ENCODE peak calls at places on chromosomes 7 and 10, in five cellular contexts. One of them, this sample, is unnamed.

GRCh38 chr10:28494420-28494819 is 38.5 kb upstream of the WAC start:
- DNase-seq in HCT116: no peak
- DNase-seq in mammary epithelial cell: no peak
- DNase-seq in GM23248: no peak
- DNase-seq in fibroblast of lung: no peak
- DNase-seq in this sample: no peak

GRCh38 chr10:125014086-125014830 is 72.3 kb downstream of the ZRANB1 start:
- DNase-seq in HCT116: no peak
- DNase-seq in mammary epithelial cell: no peak
- DNase-seq in GM23248: no peak
- DNase-seq in fibroblast of lung: no peak
- DNase-seq in this sample: no peak

GRCh38 chr10:113000876-113001598 is 51.0 kb downstream of the TCF7L2 start:
- DNase-seq in HCT116: no peak
- DNase-seq in mammary epithelial cell: peak
- DNase-seq in GM23248: peak
- DNase-seq in fibroblast of lung: no peak
- DNase-seq in this sample: peak

GRCh38 chr10:130169136-130169888 is 33.1 kb downstream of the GLRX3 start:
- DNase-seq in HCT116: no peak
- DNase-seq in mammary epithelial cell: no peak
- DNase-seq in GM23248: peak
- DNase-seq in fibroblast of lung: peak
- DNase-seq in this sample: no peak

GRCh38 chr10:55766212-55766611 is 594.8 kb downstream of the ZWINT start:
- DNase-seq in HCT116: no peak
- DNase-seq in mammary epithelial cell: no peak
- DNase-seq in GM23248: no peak
- DNase-seq in fibroblast of lung: no peak
- DNase-seq in this sample: no peak

GRCh38 chr10:72073677-72074412 is 14.5 kb downstream of the SPOCK2 start:
- DNase-seq in HCT116: no peak
- DNase-seq in mammary epithelial cell: no peak
- DNase-seq in GM23248: no peak
- DNase-seq in fibroblast of lung: no peak
- DNase-seq in this sample: no peak

GRCh38 chr7:17144313-17144712 is 154.1 kb upstream of the AHR start:
- DNase-seq in HCT116: no peak
- DNase-seq in mammary epithelial cell: peak
- DNase-seq in GM23248: peak
- DNase-seq in fibroblast of lung: peak
- DNase-seq in this sample: no peak

GRCh38 chr7:776992-777520 is 50.0 kb upstream of the PRKAR1B start:
- DNase-seq in HCT116: no peak
- DNase-seq in mammary epithelial cell: no peak
- DNase-seq in GM23248: no peak
- DNase-seq in fibroblast of lung: peak
- DNase-seq in this sample: no peak

GRCh38 chr7:154848464-154848863 is 154.5 kb downstream of the PAXIP1 start:
- DNase-seq in HCT116: no peak
- DNase-seq in mammary epithelial cell: no peak
- DNase-seq in GM23248: no peak
- DNase-seq in fibroblast of lung: no peak
- DNase-seq in this sample: no peak

GRCh38 chr7:100598425-100598824 is 3.7 kb upstream of the PCOLCE start:
- DNase-seq in HCT116: no peak
- DNase-seq in mammary epithelial cell: no peak
- DNase-seq in GM23248: peak
- DNase-seq in fibroblast of lung: peak
- DNase-seq in this sample: no peak

GRCh38 chr7:1691601-1692499 is 21.8 kb downstream of the ELFN1 start:
- DNase-seq in HCT116: no peak
- DNase-seq in mammary epithelial cell: peak
- DNase-seq in GM23248: no peak
- DNase-seq in fibroblast of lung: peak
- DNase-seq in this sample: no peak

GRCh38 chr7:79504607-79505389 is 51.3 kb upstream of the MAGI2 start:
- DNase-seq in HCT116: peak
- DNase-seq in mammary epithelial cell: no peak
- DNase-seq in GM23248: peak
- DNase-seq in fibroblast of lung: peak
- DNase-seq in this sample: peak

GRCh38 chr7:35993663-35994622 is 159.1 kb upstream of the EEPD1 start:
- DNase-seq in HCT116: no peak
- DNase-seq in mammary epithelial cell: peak
- DNase-seq in GM23248: peak
- DNase-seq in fibroblast of lung: no peak
- DNase-seq in this sample: peak

GRCh38 chr7:44914992-44915607 is 29.8 kb upstream of the PURB start:
- DNase-seq in HCT116: no peak
- DNase-seq in mammary epithelial cell: no peak
- DNase-seq in GM23248: no peak
- DNase-seq in fibroblast of lung: no peak
- DNase-seq in this sample: no peak

GRCh38 chr7:149620961-149621360 is 123.4 kb upstream of the ZNF746 start:
- DNase-seq in HCT116: no peak
- DNase-seq in mammary epithelial cell: no peak
- DNase-seq in GM23248: no peak
- DNase-seq in fibroblast of lung: no peak
- DNase-seq in this sample: no peak

GRCh38 chr10:31774291-31774900 is 154.2 kb downstream of the ARHGAP12 start:
- DNase-seq in HCT116: no peak
- DNase-seq in mammary epithelial cell: no peak
- DNase-seq in GM23248: no peak
- DNase-seq in fibroblast of lung: peak
- DNase-seq in this sample: peak

GRCh38 chr7:157004050-157004838 is 6.2 kb downstream of the MNX1 start:
- DNase-seq in HCT116: no peak
- DNase-seq in mammary epithelial cell: no peak
- DNase-seq in GM23248: peak
- DNase-seq in fibroblast of lung: peak
- DNase-seq in this sample: peak

GRCh38 chr7:150962743-150963399 is 15.2 kb downstream of the KCNH2 start:
- DNase-seq in HCT116: no peak
- DNase-seq in mammary epithelial cell: no peak
- DNase-seq in GM23248: peak
- DNase-seq in fibroblast of lung: no peak
- DNase-seq in this sample: peak

GRCh38 chr7:1734331-1734730 is 64.3 kb downstream of the ELFN1 start:
- DNase-seq in HCT116: no peak
- DNase-seq in mammary epithelial cell: no peak
- DNase-seq in GM23248: no peak
- DNase-seq in fibroblast of lung: no peak
- DNase-seq in this sample: no peak

GRCh38 chr7:100519580-100519979 is 19.4 kb upstream of the AGFG2 start:
- DNase-seq in HCT116: no peak
- DNase-seq in mammary epithelial cell: no peak
- DNase-seq in GM23248: no peak
- DNase-seq in fibroblast of lung: no peak
- DNase-seq in this sample: no peak

GRCh38 chr10:43781480-43782361 is 133.0 kb upstream of the ZNF32 start:
- DNase-seq in HCT116: no peak
- DNase-seq in mammary epithelial cell: no peak
- DNase-seq in GM23248: no peak
- DNase-seq in fibroblast of lung: peak
- DNase-seq in this sample: no peak

GRCh38 chr10:34213805-34214197 is 601.3 kb downstream of the PARD3 start:
- DNase-seq in HCT116: no peak
- DNase-seq in mammary epithelial cell: no peak
- DNase-seq in GM23248: no peak
- DNase-seq in fibroblast of lung: no peak
- DNase-seq in this sample: no peak

GRCh38 chr10:71603190-71603589 is 116.4 kb downstream of the C10orf105 start:
- DNase-seq in HCT116: no peak
- DNase-seq in mammary epithelial cell: no peak
- DNase-seq in GM23248: no peak
- DNase-seq in fibroblast of lung: no peak
- DNase-seq in this sample: no peak

GRCh38 chr7:5064391-5065106 is 18.9 kb downstream of the RBAK start:
- DNase-seq in HCT116: no peak
- DNase-seq in mammary epithelial cell: no peak
- DNase-seq in GM23248: peak
- DNase-seq in fibroblast of lung: peak
- DNase-seq in this sample: no peak

GRCh38 chr10:94403823-94404228 is 1.5 kb downstream of the TBC1D12 start:
- DNase-seq in HCT116: no peak
- DNase-seq in mammary epithelial cell: peak
- DNase-seq in GM23248: peak
- DNase-seq in fibroblast of lung: no peak
- DNase-seq in this sample: no peak

GRCh38 chr7:119964640-119965542 is 308.1 kb upstream of the KCND2 start:
- DNase-seq in HCT116: no peak
- DNase-seq in mammary epithelial cell: peak
- DNase-seq in GM23248: peak
- DNase-seq in fibroblast of lung: peak
- DNase-seq in this sample: no peak

GRCh38 chr7:101816499-101817030 is 861 bp upstream of the CUX1 start:
- DNase-seq in HCT116: no peak
- DNase-seq in mammary epithelial cell: peak
- DNase-seq in GM23248: peak
- DNase-seq in fibroblast of lung: peak
- DNase-seq in this sample: peak

GRCh38 chr7:129535896-129536295 is 33.6 kb downstream of the SMKR1 start:
- DNase-seq in HCT116: no peak
- DNase-seq in mammary epithelial cell: no peak
- DNase-seq in GM23248: no peak
- DNase-seq in fibroblast of lung: no peak
- DNase-seq in this sample: no peak

GRCh38 chr7:102292813-102293798 is 6.4 kb downstream of the SH2B2 start:
- DNase-seq in HCT116: no peak
- DNase-seq in mammary epithelial cell: no peak
- DNase-seq in GM23248: peak
- DNase-seq in fibroblast of lung: no peak
- DNase-seq in this sample: no peak

GRCh38 chr10:28839600-28840007 is 162.3 kb downstream of the BAMBI start:
- DNase-seq in HCT116: peak
- DNase-seq in mammary epithelial cell: no peak
- DNase-seq in GM23248: no peak
- DNase-seq in fibroblast of lung: peak
- DNase-seq in this sample: no peak

GRCh38 chr10:118698421-118698820 is 56.3 kb downstream of the CACUL1 start:
- DNase-seq in HCT116: peak
- DNase-seq in mammary epithelial cell: peak
- DNase-seq in GM23248: peak
- DNase-seq in fibroblast of lung: peak
- DNase-seq in this sample: no peak

DNA sequence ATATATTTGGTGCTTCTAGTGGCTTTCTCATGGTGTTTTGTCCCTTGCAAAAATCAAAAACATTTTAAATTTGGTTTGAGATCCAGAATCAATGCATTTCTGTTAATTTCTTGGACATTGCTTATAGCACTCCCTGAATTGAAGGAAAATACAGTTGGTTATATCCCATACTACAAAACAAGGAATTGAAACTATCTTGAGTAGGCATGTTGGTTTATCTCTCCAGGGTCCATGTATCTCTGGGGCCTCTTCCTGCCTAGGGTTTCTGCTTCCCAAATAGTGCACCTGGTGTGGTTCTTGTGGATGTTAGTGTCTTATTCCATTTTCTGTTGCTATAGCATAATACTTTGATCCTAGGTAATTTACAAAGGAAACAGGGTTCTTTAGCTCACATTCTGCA is 212.4 kb downstream of the CAMK1D start:
- DNase-seq in HCT116: no peak
- DNase-seq in mammary epithelial cell: no peak
- DNase-seq in GM23248: no peak
- DNase-seq in fibroblast of lung: no peak
- DNase-seq in this sample: no peak
- H3K4me2 ChIP-seq in HCT116: no peak
- H3K4me2 ChIP-seq in mammary epithelial cell: no peak
- H3K4me2 ChIP-seq in GM23248: no peak
- H3K4me2 ChIP-seq in fibroblast of lung: no peak
- H3K4me2 ChIP-seq in this sample: no peak

GRCh38 chr7:19920705-19921104 is 147.3 kb upstream of the TMEM196 start:
- DNase-seq in HCT116: no peak
- DNase-seq in mammary epithelial cell: no peak
- DNase-seq in GM23248: no peak
- DNase-seq in fibroblast of lung: no peak
- DNase-seq in this sample: no peak

GRCh38 chr7:19919156-19920085 is 146.0 kb upstream of the TMEM196 start:
- DNase-seq in HCT116: no peak
- DNase-seq in mammary epithelial cell: no peak
- DNase-seq in GM23248: peak
- DNase-seq in fibroblast of lung: peak
- DNase-seq in this sample: no peak

GRCh38 chr7:19915596-19915995 is 142.2 kb upstream of the TMEM196 start:
- DNase-seq in HCT116: no peak
- DNase-seq in mammary epithelial cell: no peak
- DNase-seq in GM23248: no peak
- DNase-seq in fibroblast of lung: no peak
- DNase-seq in this sample: no peak

GRCh38 chr7:19916011-19916410 is 142.6 kb upstream of the TMEM196 start:
- DNase-seq in HCT116: peak
- DNase-seq in mammary epithelial cell: peak
- DNase-seq in GM23248: peak
- DNase-seq in fibroblast of lung: peak
- DNase-seq in this sample: no peak

GRCh38 chr7:19920200-19920599 is 146.8 kb upstream of the TMEM196 start:
- DNase-seq in HCT116: no peak
- DNase-seq in mammary epithelial cell: no peak
- DNase-seq in GM23248: peak
- DNase-seq in fibroblast of lung: peak
- DNase-seq in this sample: no peak
- H3K27ac ChIP-seq in HCT116: no peak
- H3K27ac ChIP-seq in mammary epithelial cell: no peak
- H3K27ac ChIP-seq in GM23248: no peak
- H3K27ac ChIP-seq in fibroblast of lung: peak
- H3K27ac ChIP-seq in this sample: no peak

DNA sequence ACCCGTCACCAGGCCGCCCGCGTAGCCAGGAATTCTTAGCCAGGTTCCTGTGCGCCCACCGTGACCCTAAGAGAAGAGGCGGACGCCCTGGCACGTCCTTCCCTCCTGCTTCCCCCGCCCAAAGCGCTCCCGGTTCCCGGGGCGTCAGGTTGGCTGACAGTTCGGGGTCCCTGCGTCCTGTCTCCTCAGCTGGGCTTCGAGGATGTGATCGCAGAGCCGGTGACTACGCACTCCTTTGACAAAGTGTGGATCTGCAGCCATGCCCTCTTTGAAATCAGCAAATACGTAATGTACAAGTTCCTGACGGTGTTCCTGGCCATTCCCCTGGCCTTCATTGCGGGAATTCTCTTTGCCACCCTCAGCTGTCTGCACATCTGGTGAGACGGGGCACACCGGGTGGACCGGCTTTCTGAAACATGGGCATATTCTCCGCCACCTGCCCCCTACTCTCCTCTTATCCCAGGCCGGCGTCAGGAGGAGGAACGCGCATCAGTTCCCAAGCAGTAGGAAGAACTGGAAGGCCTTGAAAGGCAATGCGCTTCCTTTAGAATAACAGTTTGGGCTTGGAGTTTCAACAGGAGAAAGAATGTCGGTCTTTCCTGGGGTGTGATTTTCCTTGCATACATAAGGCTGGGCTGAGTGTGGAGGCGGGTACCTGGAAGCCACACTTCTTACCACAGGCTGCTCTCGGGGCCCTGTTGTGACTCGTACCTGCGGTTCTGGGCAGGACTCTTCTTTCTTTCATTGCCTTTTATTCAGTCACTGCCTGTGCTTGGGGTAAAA is 724 bp downstream of the CAV2 start:
- DNase-seq in HCT116: no peak
- DNase-seq in mammary epithelial cell: peak
- DNase-seq in GM23248: peak
- DNase-seq in fibroblast of lung: peak
- DNase-seq in this sample: peak
- H3K9ac ChIP-seq in HCT116: peak
- H3K9ac ChIP-seq in mammary epithelial cell: peak
- H3K9ac ChIP-seq in GM23248: peak
- H3K9ac ChIP-seq in fibroblast of lung: peak
- H3K9ac ChIP-seq in this sample: no peak

GRCh38 chr7:130958846-130959245 is 224.8 kb upstream of the KLF14 start:
- DNase-seq in HCT116: no peak
- DNase-seq in mammary epithelial cell: no peak
- DNase-seq in GM23248: no peak
- DNase-seq in fibroblast of lung: no peak
- DNase-seq in this sample: no peak
- H3K4me2 ChIP-seq in HCT116: peak
- H3K4me2 ChIP-seq in mammary epithelial cell: peak
- H3K4me2 ChIP-seq in GM23248: peak
- H3K4me2 ChIP-seq in fibroblast of lung: peak
- H3K4me2 ChIP-seq in this sample: no peak

This sample was measured in neural progenitor cell.